ENCODE peak calls at places on chromosome 13, in nine cellular contexts. B is RWPE1, J is mammary epithelial cell, P is heart right ventricle, M is keratinocyte, H is ascending aorta, G is ovary, C is transverse colon, R is left ventricle myocardium inferior. D is an unnamed sample.

GRCh38 chr13:20943519-20944012 is 41.0 kb upstream of the XPO4 start:
- DNase-seq in B (peak; percentile 84), J (peak; percentile 85), P (peak; percentile 84), M (peak; percentile 46), H (peak; percentile 61), G (peak; percentile 92), C (peak; percentile 91), R (peak; percentile 84), D (peak; percentile 90)

GRCh38 chr13:112150352-112150751 is 83.4 kb downstream of the SOX1 start:
- DNase-seq in B (no peak), J (no peak), P (no peak), M (no peak), H (no peak), G (no peak), C (no peak), R (no peak), D (no peak)

GRCh38 chr13:38979891-38980627 is 10.6 kb downstream of the STOML3 start:
- DNase-seq in B (no peak), J (no peak), P (peak; percentile 22), M (no peak), H (no peak), G (no peak), C (peak; percentile 13), R (peak; percentile 58), D (no peak)

GRCh38 chr13:60146491-60146890 is 17.2 kb downstream of the DIAPH3 start:
- DNase-seq in B (no peak), J (no peak), P (no peak), M (no peak), H (no peak), G (no peak), C (no peak), R (no peak), D (no peak)

GRCh38 chr13:91894311-91894710 is 495.9 kb downstream of the GPC5 start:
- DNase-seq in B (no peak), J (no peak), P (no peak), M (no peak), H (no peak), G (no peak), C (no peak), R (no peak), D (no peak)

GRCh38 chr13:34011552-34012085 is 193.7 kb downstream of the RFC3 start:
- DNase-seq in B (no peak), J (no peak), P (no peak), M (no peak), H (no peak), G (no peak), C (no peak), R (no peak), D (no peak)

GRCh38 chr13:87671031-87671823 is at the start of gene SLITRK5:
- DNase-seq in B (peak; percentile 49), J (peak; percentile 46), P (peak; percentile 58), M (no peak), H (peak; percentile 19), G (peak; percentile 35), C (peak; percentile 69), R (peak; percentile 67), D (peak; percentile 76)

GRCh38 chr13:22061371-22061805 is 390.5 kb downstream of the FGF9 start:
- DNase-seq in B (no peak), J (no peak), P (no peak), M (no peak), H (no peak), G (no peak), C (no peak), R (no peak), D (no peak)

GRCh38 chr13:29573190-29573589 is 22.3 kb downstream of the SLC7A1 start:
- DNase-seq in B (no peak), J (no peak), P (no peak), M (no peak), H (no peak), G (peak; percentile 24), C (peak; percentile 78), R (no peak), D (peak; percentile 56)

GRCh38 chr13:53112522-53112921 is 83.9 kb downstream of the OLFM4 start:
- DNase-seq in B (no peak), J (no peak), P (no peak), M (no peak), H (no peak), G (no peak), C (no peak), R (no peak), D (no peak)

GRCh38 chr13:49874430-49874829 is 61.7 kb downstream of the SPRYD7 start:
- DNase-seq in B (no peak), J (no peak), P (no peak), M (no peak), H (no peak), G (no peak), C (no peak), R (no peak), D (no peak)

GRCh38 chr13:49865174-49865573 is 71.0 kb downstream of the SPRYD7 start:
- DNase-seq in B (no peak), J (no peak), P (no peak), M (no peak), H (no peak), G (no peak), C (no peak), R (no peak), D (no peak)

GRCh38 chr13:49867834-49868233 is 68.3 kb downstream of the SPRYD7 start:
- DNase-seq in B (no peak), J (no peak), P (no peak), M (no peak), H (no peak), G (no peak), C (no peak), R (no peak), D (no peak)

DNA sequence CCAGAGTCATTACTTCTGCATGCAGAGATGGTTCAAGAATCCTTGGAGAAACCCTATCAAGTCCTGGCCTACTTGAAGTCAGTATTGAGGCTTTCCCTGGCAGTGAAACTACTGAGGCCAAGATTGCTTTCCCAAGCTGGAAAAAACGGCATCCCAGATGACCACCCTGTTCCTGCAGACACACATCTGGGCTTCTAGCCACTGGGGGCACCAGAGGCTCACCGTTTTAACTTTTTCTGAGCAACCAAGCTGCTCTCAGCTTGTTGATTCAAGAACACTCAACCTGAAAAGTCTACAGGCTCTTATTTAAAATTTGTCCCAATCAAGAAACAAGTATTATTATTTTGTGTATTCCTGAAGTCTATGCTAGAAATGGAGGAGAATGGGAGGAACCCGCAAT is 66.6 kb downstream of the SPRYD7 start:
- DNase-seq in B (no peak), J (no peak), P (no peak), M (no peak), H (no peak), G (no peak), C (no peak), R (no peak), D (no peak)
- TF ChIP-seq CTCF in B (no peak), J (peak; percentile 17), P (peak; percentile 22), M (peak; percentile 21), H (peak; percentile 15), G (no peak), C (peak; percentile 13), R (peak; percentile 28), D (no peak)

GRCh38 chr13:106378263-106378662 is 157.2 kb downstream of the EFNB2 start:
- DNase-seq in B (no peak), J (no peak), P (no peak), M (no peak), H (no peak), G (no peak), C (no peak), R (no peak), D (no peak)

GRCh38 chr13:106374631-106375030 is 160.8 kb downstream of the EFNB2 start:
- DNase-seq in B (no peak), J (no peak), P (no peak), M (no peak), H (no peak), G (no peak), C (no peak), R (no peak), D (no peak)

GRCh38 chr13:106376411-106377112 is 158.9 kb downstream of the EFNB2 start:
- DNase-seq in B (peak; percentile 82), J (peak; percentile 90), P (no peak), M (no peak), H (no peak), G (no peak), C (no peak), R (no peak), D (no peak)

GRCh38 chr13:106375085-106375484 is 160.4 kb downstream of the EFNB2 start:
- DNase-seq in B (no peak), J (no peak), P (no peak), M (no peak), H (no peak), G (no peak), C (no peak), R (no peak), D (no peak)

GRCh38 chr13:106377341-106377740 is 158.1 kb downstream of the EFNB2 start:
- DNase-seq in B (no peak), J (no peak), P (no peak), M (no peak), H (no peak), G (no peak), C (no peak), R (no peak), D (no peak)
- H3K27ac ChIP-seq in B (no peak overlapping the region), J (no peak overlapping the region), P (no peak overlapping the region), M (no peak overlapping the region), H (no peak overlapping the region), G (no peak overlapping the region), C (no peak overlapping the region), R (no peak overlapping the region), D (no peak overlapping the region)

GRCh38 chr13:76286178-76286577 is 600.0 kb downstream of the KCTD12 start:
- DNase-seq in B (no peak), J (no peak), P (no peak), M (no peak), H (no peak), G (no peak), C (no peak), R (no peak), D (no peak)

GRCh38 chr13:76289558-76289957 is 596.6 kb downstream of the KCTD12 start:
- DNase-seq in B (no peak), J (no peak), P (no peak), M (no peak), H (no peak), G (no peak), C (no peak), R (no peak), D (no peak)

GRCh38 chr13:76285463-76285862 is 600.7 kb downstream of the KCTD12 start:
- DNase-seq in B (no peak), J (no peak), P (no peak), M (no peak), H (no peak), G (no peak), C (no peak), R (no peak), D (no peak)
- TF ChIP-seq CTCF in B (no peak), J (no peak), P (no peak), M (no peak), H (no peak), G (no peak), C (no peak), R (no peak), D (no peak)

DNA sequence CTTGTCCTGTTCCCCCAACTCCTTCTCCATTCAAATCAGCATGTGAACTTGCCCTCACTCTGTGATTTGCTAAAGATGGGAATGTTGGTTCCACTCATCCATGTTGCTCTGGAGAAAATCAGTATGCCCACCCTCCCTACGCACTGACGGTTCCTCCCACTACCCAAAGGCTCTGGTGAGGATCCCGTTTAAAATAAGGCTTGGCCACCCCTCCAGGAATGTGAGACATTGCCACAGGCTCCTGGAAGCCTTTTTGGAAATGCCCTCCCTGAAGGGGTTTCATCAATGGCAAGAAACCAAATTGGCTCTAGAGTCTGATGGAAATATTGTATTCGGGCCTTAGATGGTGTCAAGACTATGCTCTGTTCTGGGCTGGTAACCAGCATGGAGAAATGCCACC is 187.3 kb downstream of the USP12 start:
- DNase-seq in B (no peak), J (no peak), P (no peak), M (no peak), H (no peak), G (no peak), C (no peak), R (no peak), D (no peak)
- H3K27ac ChIP-seq in B (no peak overlapping the region), J (no peak overlapping the region), P (peak overlapping the region; percentile 70), M (no peak overlapping the region), H (peak overlapping the region; percentile 69), G (peak overlapping the region; percentile 64), C (peak overlapping the region; percentile 93), R (peak overlapping the region; percentile 88), D (peak overlapping the region; percentile 66)